ENCODE peak calls at places on chromosomes 13 and 19, in seven cellular contexts. One of them, this sample, is unnamed.

GRCh38 chr13:109844396-109844795 is 58.0 kb upstream of the IRS2 start:
- DNase-seq in fibroblast of lung: peak; percentile 67
- DNase-seq in CD8-positive, alpha-beta memory T cell: no peak
- DNase-seq in uterus: no peak
- DNase-seq in K562: no peak
- DNase-seq in IMR-90: peak; percentile 73
- DNase-seq in pancreas: no peak
- DNase-seq in this sample: no peak

GRCh38 chr19:12365094-12365371 is 450 bp downstream of the ZNF442 start:
- DNase-seq in fibroblast of lung: peak; percentile 36
- DNase-seq in CD8-positive, alpha-beta memory T cell: no peak
- DNase-seq in uterus: peak; percentile 16
- DNase-seq in K562: no peak
- DNase-seq in IMR-90: peak; percentile 22
- DNase-seq in pancreas: no peak
- DNase-seq in this sample: no peak

GRCh38 chr13:50685491-50685890 is 158.0 kb downstream of the DLEU7 start:
- DNase-seq in fibroblast of lung: peak; percentile 47
- DNase-seq in CD8-positive, alpha-beta memory T cell: no peak
- DNase-seq in uterus: peak; percentile 30
- DNase-seq in K562: no peak
- DNase-seq in IMR-90: no peak
- DNase-seq in pancreas: no peak
- DNase-seq in this sample: peak; percentile 77

GRCh38 chr19:6822311-6822670 is 49.8 kb downstream of the VAV1 start:
- DNase-seq in fibroblast of lung: no peak
- DNase-seq in CD8-positive, alpha-beta memory T cell: no peak
- DNase-seq in uterus: no peak
- DNase-seq in K562: no peak
- DNase-seq in IMR-90: no peak
- DNase-seq in pancreas: no peak
- DNase-seq in this sample: no peak

GRCh38 chr19:41309225-41310030 is 544 bp upstream of the CCDC97 start:
- DNase-seq in fibroblast of lung: no peak
- DNase-seq in CD8-positive, alpha-beta memory T cell: no peak
- DNase-seq in uterus: no peak
- DNase-seq in K562: no peak
- DNase-seq in IMR-90: no peak
- DNase-seq in pancreas: no peak
- DNase-seq in this sample: no peak

GRCh38 chr13:110294146-110294545 is 12.8 kb downstream of the COL4A1 start:
- DNase-seq in fibroblast of lung: no peak
- DNase-seq in CD8-positive, alpha-beta memory T cell: no peak
- DNase-seq in uterus: no peak
- DNase-seq in K562: no peak
- DNase-seq in IMR-90: no peak
- DNase-seq in pancreas: no peak
- DNase-seq in this sample: no peak

GRCh38 chr19:46492841-46493235 is 2.8 kb downstream of the PNMA8B start:
- DNase-seq in fibroblast of lung: no peak
- DNase-seq in CD8-positive, alpha-beta memory T cell: no peak
- DNase-seq in uterus: no peak
- DNase-seq in K562: no peak
- DNase-seq in IMR-90: no peak
- DNase-seq in pancreas: no peak
- DNase-seq in this sample: no peak

GRCh38 chr13:27535546-27535945 is 84.8 kb downstream of the LNX2 start:
- DNase-seq in fibroblast of lung: no peak
- DNase-seq in CD8-positive, alpha-beta memory T cell: no peak
- DNase-seq in uterus: no peak
- DNase-seq in K562: no peak
- DNase-seq in IMR-90: no peak
- DNase-seq in pancreas: no peak
- DNase-seq in this sample: no peak

GRCh38 chr13:88103824-88104223 is 432.7 kb downstream of the SLITRK5 start:
- DNase-seq in fibroblast of lung: no peak
- DNase-seq in CD8-positive, alpha-beta memory T cell: no peak
- DNase-seq in uterus: no peak
- DNase-seq in K562: no peak
- DNase-seq in IMR-90: no peak
- DNase-seq in pancreas: no peak
- DNase-seq in this sample: no peak
- H3K27ac ChIP-seq in fibroblast of lung: no peak overlapping the region
- H3K27ac ChIP-seq in CD8-positive, alpha-beta memory T cell: no peak overlapping the region
- H3K27ac ChIP-seq in uterus: no peak overlapping the region
- H3K27ac ChIP-seq in K562: no peak overlapping the region
- H3K27ac ChIP-seq in IMR-90: no peak overlapping the region
- H3K27ac ChIP-seq in pancreas: no peak overlapping the region
- H3K27ac ChIP-seq in this sample: peak overlapping the region; percentile 79

GRCh38 chr13:76879876-76880270 is 6.3 kb downstream of the KCTD12 start:
- DNase-seq in fibroblast of lung: no peak
- DNase-seq in CD8-positive, alpha-beta memory T cell: no peak
- DNase-seq in uterus: no peak
- DNase-seq in K562: no peak
- DNase-seq in IMR-90: no peak
- DNase-seq in pancreas: no peak
- DNase-seq in this sample: no peak
- H3K4me3 ChIP-seq in fibroblast of lung: no peak overlapping the region
- H3K4me3 ChIP-seq in CD8-positive, alpha-beta memory T cell: no peak overlapping the region
- H3K4me3 ChIP-seq in uterus: no peak overlapping the region
- H3K4me3 ChIP-seq in K562: no peak overlapping the region
- H3K4me3 ChIP-seq in IMR-90: no peak overlapping the region
- H3K4me3 ChIP-seq in pancreas: no peak overlapping the region
- H3K4me3 ChIP-seq in this sample: peak overlapping the region; percentile 23

GRCh38 chr19:16627928-16628182 is 149 bp downstream of the MED26 start:
- DNase-seq in fibroblast of lung: no peak
- DNase-seq in CD8-positive, alpha-beta memory T cell: no peak
- DNase-seq in uterus: no peak
- DNase-seq in K562: no peak
- DNase-seq in IMR-90: no peak
- DNase-seq in pancreas: no peak
- DNase-seq in this sample: no peak
- H3K27ac ChIP-seq in fibroblast of lung: peak overlapping the region; percentile 87
- H3K27ac ChIP-seq in CD8-positive, alpha-beta memory T cell: peak overlapping the region; percentile 68
- H3K27ac ChIP-seq in uterus: peak overlapping the region; percentile 84
- H3K27ac ChIP-seq in K562: peak overlapping the region; percentile 78
- H3K27ac ChIP-seq in IMR-90: peak overlapping the region; percentile 65
- H3K27ac ChIP-seq in pancreas: peak overlapping the region; percentile 38
- H3K27ac ChIP-seq in this sample: peak overlapping the region; percentile 98

DNA sequence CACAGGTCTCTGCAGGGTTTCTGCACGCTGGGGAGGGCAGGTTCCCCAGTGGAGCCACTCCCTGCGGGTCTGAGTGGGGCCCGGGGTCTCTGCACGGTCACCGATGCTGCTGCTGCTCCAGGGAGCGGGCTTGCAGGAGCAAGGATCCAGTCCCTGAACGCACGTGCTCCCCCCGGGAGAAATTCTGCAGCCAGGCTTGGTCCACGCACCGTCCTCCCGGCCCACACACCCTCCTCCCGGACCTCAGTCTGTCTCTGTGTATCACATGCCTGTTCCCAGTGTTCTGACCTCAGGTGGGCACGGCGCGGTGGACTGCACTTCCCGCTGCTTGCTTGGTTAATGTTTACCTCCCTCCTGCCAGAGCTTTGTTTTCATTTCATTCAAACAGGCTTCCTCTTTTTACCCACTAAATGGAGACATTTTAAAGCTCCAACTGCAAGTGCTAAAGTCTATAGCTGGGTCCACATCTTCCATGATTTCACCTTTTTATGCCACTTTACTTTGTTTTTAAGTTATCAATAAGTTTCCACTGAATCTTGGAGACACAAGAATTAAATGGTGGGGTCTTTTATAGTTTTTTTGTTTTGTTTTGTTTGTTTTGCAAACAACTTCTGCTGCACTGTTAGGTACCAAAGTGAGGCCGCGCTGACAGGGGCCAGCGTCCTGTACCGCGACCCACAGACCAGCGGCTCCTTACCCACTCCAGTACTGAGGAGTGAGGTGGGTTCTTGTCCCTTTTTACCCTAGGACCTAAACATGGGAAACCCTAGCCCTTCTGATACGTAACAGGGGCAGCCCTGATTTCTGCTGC is 76.0 kb upstream of the MCF2L start:
- DNase-seq in fibroblast of lung: no peak
- DNase-seq in CD8-positive, alpha-beta memory T cell: no peak
- DNase-seq in uterus: no peak
- DNase-seq in K562: no peak
- DNase-seq in IMR-90: no peak
- DNase-seq in pancreas: peak; percentile 78
- DNase-seq in this sample: no peak
- H3K4me3 ChIP-seq in fibroblast of lung: no peak overlapping the region
- H3K4me3 ChIP-seq in CD8-positive, alpha-beta memory T cell: no peak overlapping the region
- H3K4me3 ChIP-seq in uterus: no peak overlapping the region
- H3K4me3 ChIP-seq in K562: no peak overlapping the region
- H3K4me3 ChIP-seq in IMR-90: no peak overlapping the region
- H3K4me3 ChIP-seq in pancreas: no peak overlapping the region
- H3K4me3 ChIP-seq in this sample: no peak overlapping the region

DNA sequence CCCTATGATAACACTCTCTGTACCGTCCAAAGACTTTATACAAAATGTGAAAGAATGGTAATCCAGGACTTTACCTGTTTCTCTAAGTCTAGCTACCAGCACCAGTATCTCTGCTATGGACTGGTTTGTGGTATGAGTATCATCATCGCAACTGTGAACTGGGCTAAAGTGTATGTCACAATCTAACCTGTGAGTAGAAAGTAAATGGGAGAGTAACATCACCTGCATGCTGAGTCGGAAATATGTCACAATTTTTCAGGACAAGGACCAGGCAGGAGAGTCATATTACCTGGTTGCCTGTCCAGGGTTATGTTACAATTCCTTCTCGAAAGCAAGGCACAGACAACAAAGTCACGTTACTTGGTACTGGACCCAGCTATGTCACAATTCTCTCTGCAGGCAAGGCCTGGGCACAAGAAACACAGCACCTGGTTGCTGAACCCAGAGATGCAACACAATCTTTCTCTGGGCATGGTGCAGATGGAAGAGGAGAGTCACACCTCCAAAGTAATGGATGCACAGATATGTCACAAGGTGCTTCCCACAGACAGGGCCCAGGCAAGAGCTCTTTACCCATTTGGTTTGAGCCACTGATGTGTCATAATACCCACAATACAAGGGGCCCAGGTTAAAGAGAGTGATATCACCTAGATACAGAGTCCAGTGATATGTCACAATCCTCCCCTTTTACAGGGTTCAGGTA is 5.2 kb upstream of the ZNF43 start:
- DNase-seq in fibroblast of lung: no peak
- DNase-seq in CD8-positive, alpha-beta memory T cell: no peak
- DNase-seq in uterus: no peak
- DNase-seq in K562: no peak
- DNase-seq in IMR-90: no peak
- DNase-seq in pancreas: no peak
- DNase-seq in this sample: no peak
- H3K27ac ChIP-seq in fibroblast of lung: no peak overlapping the region
- H3K27ac ChIP-seq in CD8-positive, alpha-beta memory T cell: no peak overlapping the region
- H3K27ac ChIP-seq in uterus: no peak overlapping the region
- H3K27ac ChIP-seq in K562: no peak overlapping the region
- H3K27ac ChIP-seq in IMR-90: no peak overlapping the region
- H3K27ac ChIP-seq in pancreas: no peak overlapping the region
- H3K27ac ChIP-seq in this sample: no peak overlapping the region

GRCh38 chr19:18651300-18651699 is 14.5 kb downstream of the KLHL26 start:
- DNase-seq in fibroblast of lung: no peak
- DNase-seq in CD8-positive, alpha-beta memory T cell: no peak
- DNase-seq in uterus: no peak
- DNase-seq in K562: no peak
- DNase-seq in IMR-90: no peak
- DNase-seq in pancreas: no peak
- DNase-seq in this sample: no peak
- H3K4me3 ChIP-seq in fibroblast of lung: no peak overlapping the region
- H3K4me3 ChIP-seq in CD8-positive, alpha-beta memory T cell: no peak overlapping the region
- H3K4me3 ChIP-seq in uterus: no peak overlapping the region
- H3K4me3 ChIP-seq in K562: no peak overlapping the region
- H3K4me3 ChIP-seq in IMR-90: no peak overlapping the region
- H3K4me3 ChIP-seq in pancreas: no peak overlapping the region
- H3K4me3 ChIP-seq in this sample: no peak overlapping the region

GRCh38 chr19:2700660-2701360 is 1.7 kb downstream of the GNG7 start:
- DNase-seq in fibroblast of lung: no peak
- DNase-seq in CD8-positive, alpha-beta memory T cell: no peak
- DNase-seq in uterus: no peak
- DNase-seq in K562: no peak
- DNase-seq in IMR-90: no peak
- DNase-seq in pancreas: no peak
- DNase-seq in this sample: no peak

GRCh38 chr19:2702170-2703076 is at the start of gene GNG7:
- DNase-seq in fibroblast of lung: peak; percentile 59
- DNase-seq in CD8-positive, alpha-beta memory T cell: peak; percentile 92
- DNase-seq in uterus: peak; percentile 92
- DNase-seq in K562: peak; percentile 100
- DNase-seq in IMR-90: peak; percentile 61
- DNase-seq in pancreas: peak; percentile 97
- DNase-seq in this sample: peak; percentile 84

GRCh38 chr19:2703691-2704216 is 1.3 kb upstream of the GNG7 start:
- DNase-seq in fibroblast of lung: no peak
- DNase-seq in CD8-positive, alpha-beta memory T cell: no peak
- DNase-seq in uterus: no peak
- DNase-seq in K562: no peak
- DNase-seq in IMR-90: no peak
- DNase-seq in pancreas: no peak
- DNase-seq in this sample: no peak

GRCh38 chr19:2701361-2702169 is 929 bp downstream of the GNG7 start:
- DNase-seq in fibroblast of lung: no peak
- DNase-seq in CD8-positive, alpha-beta memory T cell: no peak
- DNase-seq in uterus: no peak
- DNase-seq in K562: no peak
- DNase-seq in IMR-90: no peak
- DNase-seq in pancreas: no peak
- DNase-seq in this sample: no peak

DNA sequence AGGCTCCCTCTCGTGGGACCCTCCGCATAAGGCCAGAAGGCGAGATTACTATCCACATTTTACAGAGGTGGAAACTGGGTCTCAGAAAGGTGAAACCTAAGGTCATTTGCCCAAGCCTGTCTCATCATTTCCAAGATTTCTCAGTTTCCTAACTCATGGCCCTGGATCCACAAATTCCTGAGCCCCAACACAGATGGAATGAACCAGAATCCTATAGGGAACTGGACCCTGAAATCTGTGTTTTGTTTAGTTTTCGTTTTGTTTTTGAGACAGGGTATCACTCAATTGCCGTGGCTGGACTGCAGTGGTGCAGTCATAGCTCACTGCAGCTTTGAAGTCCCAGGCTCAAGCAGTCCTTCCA is 563 bp upstream of the GNG7 start:
- DNase-seq in fibroblast of lung: no peak
- DNase-seq in CD8-positive, alpha-beta memory T cell: no peak
- DNase-seq in uterus: no peak
- DNase-seq in K562: no peak
- DNase-seq in IMR-90: no peak
- DNase-seq in pancreas: no peak
- DNase-seq in this sample: no peak
- H3K27ac ChIP-seq in fibroblast of lung: no peak overlapping the region
- H3K27ac ChIP-seq in CD8-positive, alpha-beta memory T cell: no peak overlapping the region
- H3K27ac ChIP-seq in uterus: no peak overlapping the region
- H3K27ac ChIP-seq in K562: no peak overlapping the region
- H3K27ac ChIP-seq in IMR-90: no peak overlapping the region
- H3K27ac ChIP-seq in pancreas: no peak overlapping the region
- H3K27ac ChIP-seq in this sample: no peak overlapping the region

DNA sequence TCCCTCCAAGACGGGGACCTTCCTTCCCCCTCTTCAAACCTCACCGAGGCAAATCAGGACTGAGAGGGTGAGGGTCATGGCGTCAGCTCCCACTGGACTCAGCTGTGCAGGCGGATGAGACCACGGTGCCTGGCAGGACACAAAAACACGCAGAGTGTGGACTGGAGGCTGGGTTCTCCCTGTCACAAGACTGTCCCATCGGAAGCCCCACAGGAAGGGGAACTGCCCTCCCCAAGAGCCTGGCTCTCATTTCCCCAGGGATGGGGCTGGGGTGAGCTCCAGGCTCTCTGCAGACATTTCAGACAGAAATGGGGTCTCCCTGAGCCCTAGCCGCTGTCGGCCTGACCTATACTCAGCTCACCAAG is at the start of gene LILRB5:
- DNase-seq in fibroblast of lung: no peak
- DNase-seq in CD8-positive, alpha-beta memory T cell: no peak
- DNase-seq in uterus: no peak
- DNase-seq in K562: no peak
- DNase-seq in IMR-90: no peak
- DNase-seq in pancreas: no peak
- DNase-seq in this sample: no peak
- H3K4me3 ChIP-seq in fibroblast of lung: no peak within 1 kb of the TSS
- H3K4me3 ChIP-seq in CD8-positive, alpha-beta memory T cell: no peak within 1 kb of the TSS
- H3K4me3 ChIP-seq in uterus: no peak within 1 kb of the TSS
- H3K4me3 ChIP-seq in K562: no peak within 1 kb of the TSS
- H3K4me3 ChIP-seq in IMR-90: no peak within 1 kb of the TSS
- H3K4me3 ChIP-seq in pancreas: no peak within 1 kb of the TSS
- H3K4me3 ChIP-seq in this sample: no peak within 1 kb of the TSS